ENCODE peak calls at places on chromosomes 4 and X, in seven cellular contexts. One of them, this sample, is unnamed.

GRCh38 chr4:186936496-186937375 is 213.1 kb upstream of the FAT1 start:
- DNase-seq in uterus: no peak
- DNase-seq in CD8-positive, alpha-beta memory T cell: no peak
- DNase-seq in mammary epithelial cell: peak; percentile 79
- DNase-seq in effector memory CD4-positive, alpha-beta T cell: no peak
- DNase-seq in neuronal stem cell: no peak
- DNase-seq in CD8-positive, alpha-beta T cell: no peak
- DNase-seq in this sample: no peak

GRCh38 chr4:24266014-24266413 is 318.3 kb downstream of the DHX15 start:
- DNase-seq in uterus: no peak
- DNase-seq in neuronal stem cell: no peak
- DNase-seq in mammary epithelial cell: no peak
- DNase-seq in CD8-positive, alpha-beta T cell: no peak
- DNase-seq in effector memory CD4-positive, alpha-beta T cell: no peak
- DNase-seq in CD8-positive, alpha-beta memory T cell: no peak
- DNase-seq in this sample: no peak

GRCh38 chr4:25477251-25477650 is 100.2 kb downstream of the ANAPC4 start:
- DNase-seq in CD8-positive, alpha-beta T cell: no peak
- DNase-seq in CD8-positive, alpha-beta memory T cell: no peak
- DNase-seq in effector memory CD4-positive, alpha-beta T cell: no peak
- DNase-seq in mammary epithelial cell: no peak
- DNase-seq in uterus: no peak
- DNase-seq in neuronal stem cell: no peak
- DNase-seq in this sample: no peak

GRCh38 chrX:2264179-2265030 is 236.4 kb downstream of the DHRSX start:
- DNase-seq in mammary epithelial cell: no peak
- DNase-seq in CD8-positive, alpha-beta memory T cell: no peak
- DNase-seq in effector memory CD4-positive, alpha-beta T cell: no peak
- DNase-seq in neuronal stem cell: no peak
- DNase-seq in CD8-positive, alpha-beta T cell: no peak
- DNase-seq in uterus: no peak
- DNase-seq in this sample: no peak

GRCh38 chr4:99330648-99331047 is 9.4 kb upstream of the ADH1B start:
- DNase-seq in effector memory CD4-positive, alpha-beta T cell: no peak
- DNase-seq in neuronal stem cell: no peak
- DNase-seq in mammary epithelial cell: no peak
- DNase-seq in uterus: no peak
- DNase-seq in CD8-positive, alpha-beta memory T cell: no peak
- DNase-seq in CD8-positive, alpha-beta T cell: no peak
- DNase-seq in this sample: no peak

GRCh38 chr4:54101190-54102041 is 1.5 kb downstream of the GSX2 start:
- DNase-seq in effector memory CD4-positive, alpha-beta T cell: no peak
- DNase-seq in neuronal stem cell: no peak
- DNase-seq in mammary epithelial cell: no peak
- DNase-seq in CD8-positive, alpha-beta memory T cell: no peak
- DNase-seq in uterus: no peak
- DNase-seq in CD8-positive, alpha-beta T cell: no peak
- DNase-seq in this sample: no peak

GRCh38 chr4:7547368-7548040 is 112.8 kb upstream of the PSAPL1 start:
- DNase-seq in CD8-positive, alpha-beta T cell: no peak
- DNase-seq in neuronal stem cell: no peak
- DNase-seq in uterus: no peak
- DNase-seq in CD8-positive, alpha-beta memory T cell: no peak
- DNase-seq in mammary epithelial cell: peak; percentile 78
- DNase-seq in effector memory CD4-positive, alpha-beta T cell: no peak
- DNase-seq in this sample: no peak

GRCh38 chrX:45824471-45824870 is 623.8 kb upstream of the DIPK2B start:
- DNase-seq in mammary epithelial cell: peak; percentile 98
- DNase-seq in uterus: peak; percentile 72
- DNase-seq in effector memory CD4-positive, alpha-beta T cell: peak; percentile 6
- DNase-seq in CD8-positive, alpha-beta memory T cell: no peak
- DNase-seq in neuronal stem cell: no peak
- DNase-seq in CD8-positive, alpha-beta T cell: peak; percentile 15
- DNase-seq in this sample: peak; percentile 32

GRCh38 chr4:17347445-17347844 is 164.4 kb downstream of the QDPR start:
- DNase-seq in neuronal stem cell: no peak
- DNase-seq in uterus: peak; percentile 42
- DNase-seq in mammary epithelial cell: peak; percentile 3
- DNase-seq in CD8-positive, alpha-beta memory T cell: no peak
- DNase-seq in CD8-positive, alpha-beta T cell: no peak
- DNase-seq in effector memory CD4-positive, alpha-beta T cell: no peak
- DNase-seq in this sample: peak; percentile 34

GRCh38 chrX:53356186-53356585 is 66.3 kb downstream of the SMC1A start:
- DNase-seq in effector memory CD4-positive, alpha-beta T cell: no peak
- DNase-seq in mammary epithelial cell: peak; percentile 11
- DNase-seq in uterus: no peak
- DNase-seq in CD8-positive, alpha-beta T cell: no peak
- DNase-seq in CD8-positive, alpha-beta memory T cell: no peak
- DNase-seq in neuronal stem cell: no peak
- DNase-seq in this sample: peak; percentile 17

GRCh38 chrX:49060914-49061313 is 2.1 kb downstream of the CCDC120 start:
- DNase-seq in uterus: no peak
- DNase-seq in effector memory CD4-positive, alpha-beta T cell: no peak
- DNase-seq in mammary epithelial cell: no peak
- DNase-seq in CD8-positive, alpha-beta T cell: no peak
- DNase-seq in CD8-positive, alpha-beta memory T cell: no peak
- DNase-seq in neuronal stem cell: no peak
- DNase-seq in this sample: no peak

GRCh38 chr4:76703123-76703490 is 194.8 kb downstream of the SOWAHB start:
- DNase-seq in neuronal stem cell: no peak
- DNase-seq in mammary epithelial cell: peak; percentile 69
- DNase-seq in CD8-positive, alpha-beta T cell: no peak
- DNase-seq in uterus: no peak
- DNase-seq in CD8-positive, alpha-beta memory T cell: no peak
- DNase-seq in effector memory CD4-positive, alpha-beta T cell: no peak
- DNase-seq in this sample: no peak

GRCh38 chr4:119189638-119190037 is 22.9 kb upstream of the USP53 start:
- DNase-seq in uterus: no peak
- DNase-seq in CD8-positive, alpha-beta T cell: no peak
- DNase-seq in mammary epithelial cell: peak; percentile 16
- DNase-seq in neuronal stem cell: no peak
- DNase-seq in effector memory CD4-positive, alpha-beta T cell: no peak
- DNase-seq in CD8-positive, alpha-beta memory T cell: no peak
- DNase-seq in this sample: no peak

GRCh38 chr4:119191505-119191904 is 21.0 kb upstream of the USP53 start:
- DNase-seq in neuronal stem cell: no peak
- DNase-seq in CD8-positive, alpha-beta memory T cell: no peak
- DNase-seq in effector memory CD4-positive, alpha-beta T cell: no peak
- DNase-seq in CD8-positive, alpha-beta T cell: no peak
- DNase-seq in uterus: no peak
- DNase-seq in mammary epithelial cell: no peak
- DNase-seq in this sample: no peak

GRCh38 chr4:119190354-119190753 is 22.2 kb upstream of the USP53 start:
- DNase-seq in CD8-positive, alpha-beta T cell: no peak
- DNase-seq in effector memory CD4-positive, alpha-beta T cell: no peak
- DNase-seq in mammary epithelial cell: no peak
- DNase-seq in uterus: no peak
- DNase-seq in CD8-positive, alpha-beta memory T cell: no peak
- DNase-seq in neuronal stem cell: no peak
- DNase-seq in this sample: no peak
- H3K27ac ChIP-seq in CD8-positive, alpha-beta T cell: no peak overlapping the region
- H3K27ac ChIP-seq in effector memory CD4-positive, alpha-beta T cell: no peak overlapping the region
- H3K27ac ChIP-seq in mammary epithelial cell: no peak overlapping the region
- H3K27ac ChIP-seq in uterus: no peak overlapping the region
- H3K27ac ChIP-seq in CD8-positive, alpha-beta memory T cell: no peak overlapping the region
- H3K27ac ChIP-seq in neuronal stem cell: no peak overlapping the region
- H3K27ac ChIP-seq in this sample: no peak overlapping the region

DNA sequence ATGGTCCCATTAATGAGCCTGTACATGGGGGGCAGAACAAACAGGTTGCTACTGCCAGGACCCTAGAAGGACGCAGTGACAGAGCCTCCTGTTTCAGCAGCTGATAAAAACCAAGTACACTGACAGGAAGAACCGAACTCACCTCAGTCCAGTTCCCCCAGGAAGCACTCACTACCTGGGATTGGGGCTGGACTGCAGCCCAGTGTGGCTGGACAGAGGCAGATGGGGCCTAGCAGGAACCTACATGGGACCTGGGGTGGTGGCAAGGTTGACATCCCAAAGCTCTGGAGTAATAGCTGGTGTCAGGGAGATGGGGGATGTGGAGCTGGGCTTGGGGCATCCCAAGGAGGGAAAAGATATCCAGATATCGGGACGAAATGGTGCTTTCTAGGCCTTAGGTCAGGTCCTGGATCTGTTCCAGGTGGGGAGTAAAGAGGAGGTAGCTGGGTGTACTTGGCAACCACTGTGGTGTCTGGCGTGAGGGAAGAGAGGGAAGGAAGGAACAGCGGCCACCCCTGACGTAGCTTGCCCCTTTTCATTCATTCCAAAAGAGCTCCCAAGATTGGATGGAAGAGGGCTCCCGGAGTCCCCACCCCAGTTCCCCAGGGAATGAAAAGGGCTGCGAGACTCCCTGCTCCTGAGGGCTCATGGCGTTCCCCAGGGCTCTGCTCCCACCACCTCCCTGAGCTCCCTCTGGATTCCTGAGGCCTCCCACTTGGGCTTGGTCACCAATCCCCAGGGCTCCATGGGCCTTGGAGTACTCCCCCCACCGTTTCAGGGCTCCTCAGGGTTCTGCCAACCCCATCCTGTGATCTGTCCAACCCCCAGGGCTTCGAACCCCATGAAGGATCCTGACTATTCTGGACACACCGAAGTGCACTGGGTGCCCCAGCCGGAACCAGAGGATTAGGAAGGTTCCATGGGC is 4.5 kb downstream of the EMD start:
- DNase-seq in effector memory CD4-positive, alpha-beta T cell: no peak
- DNase-seq in CD8-positive, alpha-beta T cell: no peak
- DNase-seq in CD8-positive, alpha-beta memory T cell: no peak
- DNase-seq in neuronal stem cell: no peak
- DNase-seq in mammary epithelial cell: no peak
- DNase-seq in uterus: peak; percentile 48
- DNase-seq in this sample: no peak
- H3K27ac ChIP-seq in effector memory CD4-positive, alpha-beta T cell: no peak overlapping the region
- H3K27ac ChIP-seq in CD8-positive, alpha-beta T cell: no peak overlapping the region
- H3K27ac ChIP-seq in CD8-positive, alpha-beta memory T cell: no peak overlapping the region
- H3K27ac ChIP-seq in neuronal stem cell: no peak overlapping the region
- H3K27ac ChIP-seq in mammary epithelial cell: no peak overlapping the region
- H3K27ac ChIP-seq in uterus: peak overlapping the region; percentile 51
- H3K27ac ChIP-seq in this sample: no peak overlapping the region

GRCh38 chr4:169663402-169663801 is 43.0 kb downstream of the CLCN3 start:
- DNase-seq in mammary epithelial cell: no peak
- DNase-seq in effector memory CD4-positive, alpha-beta T cell: no peak
- DNase-seq in uterus: no peak
- DNase-seq in CD8-positive, alpha-beta memory T cell: no peak
- DNase-seq in CD8-positive, alpha-beta T cell: no peak
- DNase-seq in neuronal stem cell: no peak
- DNase-seq in this sample: no peak

GRCh38 chr4:169659736-169660670 is 39.6 kb downstream of the CLCN3 start:
- DNase-seq in CD8-positive, alpha-beta T cell: peak; percentile 62
- DNase-seq in mammary epithelial cell: peak; percentile 98
- DNase-seq in effector memory CD4-positive, alpha-beta T cell: peak; percentile 54
- DNase-seq in neuronal stem cell: peak; percentile 77
- DNase-seq in CD8-positive, alpha-beta memory T cell: peak; percentile 70
- DNase-seq in uterus: peak; percentile 87
- DNase-seq in this sample: peak; percentile 87

GRCh38 chr4:169658970-169659735 is 38.8 kb downstream of the CLCN3 start:
- DNase-seq in CD8-positive, alpha-beta T cell: no peak
- DNase-seq in effector memory CD4-positive, alpha-beta T cell: no peak
- DNase-seq in neuronal stem cell: no peak
- DNase-seq in CD8-positive, alpha-beta memory T cell: no peak
- DNase-seq in uterus: no peak
- DNase-seq in mammary epithelial cell: peak; percentile 2
- DNase-seq in this sample: no peak

GRCh38 chr4:169662226-169662625 is 41.8 kb downstream of the CLCN3 start:
- DNase-seq in neuronal stem cell: no peak
- DNase-seq in CD8-positive, alpha-beta T cell: no peak
- DNase-seq in mammary epithelial cell: no peak
- DNase-seq in uterus: no peak
- DNase-seq in CD8-positive, alpha-beta memory T cell: no peak
- DNase-seq in effector memory CD4-positive, alpha-beta T cell: no peak
- DNase-seq in this sample: no peak

DNA sequence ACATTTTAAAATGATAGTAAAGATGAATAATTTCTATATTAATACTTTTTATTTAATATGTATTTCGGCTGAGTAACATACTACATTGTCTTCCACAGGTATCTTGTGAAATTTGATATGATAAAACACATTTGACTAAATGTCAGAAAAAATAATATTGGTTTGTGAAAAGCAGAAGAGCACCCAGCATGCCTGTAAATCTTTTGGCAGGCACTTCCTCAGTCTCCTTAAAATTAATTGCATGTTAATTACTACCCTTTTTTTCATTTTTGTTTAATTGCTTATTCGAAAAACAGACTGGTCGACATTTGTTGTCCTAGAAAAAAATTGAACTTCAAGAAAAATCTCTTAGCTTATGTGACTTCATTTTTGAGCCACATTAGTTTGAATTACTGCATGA is 40.6 kb downstream of the CLCN3 start:
- DNase-seq in uterus: no peak
- DNase-seq in CD8-positive, alpha-beta T cell: no peak
- DNase-seq in effector memory CD4-positive, alpha-beta T cell: no peak
- DNase-seq in neuronal stem cell: no peak
- DNase-seq in CD8-positive, alpha-beta memory T cell: no peak
- DNase-seq in mammary epithelial cell: no peak
- DNase-seq in this sample: no peak
- H3K27ac ChIP-seq in uterus: peak overlapping the region; percentile 71
- H3K27ac ChIP-seq in CD8-positive, alpha-beta T cell: no peak overlapping the region
- H3K27ac ChIP-seq in effector memory CD4-positive, alpha-beta T cell: no peak overlapping the region
- H3K27ac ChIP-seq in neuronal stem cell: no peak overlapping the region
- H3K27ac ChIP-seq in CD8-positive, alpha-beta memory T cell: peak overlapping the region; percentile 69
- H3K27ac ChIP-seq in mammary epithelial cell: peak overlapping the region; percentile 99
- H3K27ac ChIP-seq in this sample: peak overlapping the region; percentile 77

DNA sequence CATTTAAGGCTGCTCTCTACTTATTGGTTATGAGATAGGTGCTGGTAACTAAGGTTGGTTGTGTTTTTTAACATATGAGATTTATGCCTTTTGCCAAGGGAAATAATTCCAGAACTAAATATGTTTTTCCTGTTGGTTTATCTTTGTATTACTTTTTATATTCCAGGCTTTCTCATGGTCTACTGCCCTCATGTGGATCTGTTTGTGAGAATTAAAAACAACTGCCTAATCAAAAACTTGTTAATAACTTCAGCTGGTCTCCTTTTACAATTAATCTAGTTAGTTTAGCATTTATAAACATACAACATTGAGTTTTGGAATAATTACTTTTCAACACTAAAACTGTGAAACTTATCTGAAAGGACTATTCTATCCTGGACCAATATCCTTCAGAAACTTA is 1208.3 kb downstream of the ADGRL3 start:
- DNase-seq in mammary epithelial cell: no peak
- DNase-seq in CD8-positive, alpha-beta memory T cell: no peak
- DNase-seq in CD8-positive, alpha-beta T cell: no peak
- DNase-seq in uterus: no peak
- DNase-seq in neuronal stem cell: no peak
- DNase-seq in effector memory CD4-positive, alpha-beta T cell: no peak
- DNase-seq in this sample: no peak
- H3K27ac ChIP-seq in mammary epithelial cell: no peak overlapping the region
- H3K27ac ChIP-seq in CD8-positive, alpha-beta memory T cell: no peak overlapping the region
- H3K27ac ChIP-seq in CD8-positive, alpha-beta T cell: no peak overlapping the region
- H3K27ac ChIP-seq in uterus: no peak overlapping the region
- H3K27ac ChIP-seq in neuronal stem cell: no peak overlapping the region
- H3K27ac ChIP-seq in effector memory CD4-positive, alpha-beta T cell: no peak overlapping the region
- H3K27ac ChIP-seq in this sample: no peak overlapping the region